ENCODE peak calls at places on chromosomes 13 and 19, in six cellular contexts. M is dorsolateral prefrontal cortex, X is sigmoid colon, C is transverse colon, N is uterus, Y is tibial artery. E is an unnamed sample.

GRCh38 chr13:110540871-110541525 is 20.5 kb downstream of the RAB20 start:
- DNase-seq in C (no peak), Y (no peak), N (no peak), M (no peak), X (peak; percentile 55), E (no peak)

GRCh38 chr13:26948353-26948752 is 187.8 kb upstream of the GPR12 start:
- DNase-seq in C (no peak), M (no peak), Y (no peak), N (no peak), X (no peak), E (no peak)

GRCh38 chr19:21891086-21891485 is 55.1 kb upstream of the ZNF43 start:
- DNase-seq in M (no peak), C (no peak), Y (no peak), X (no peak), N (no peak), E (no peak)

GRCh38 chr13:98300956-98301641 is 124.0 kb upstream of the RNF113B start:
- DNase-seq in N (no peak), C (no peak), M (no peak), Y (no peak), X (no peak), E (no peak)

GRCh38 chr19:35107541-35107939 is 8.1 kb upstream of the FXYD3 start:
- DNase-seq in M (peak; percentile 93), C (peak; percentile 78), Y (no peak), X (peak; percentile 80), N (no peak), E (peak; percentile 90)

GRCh38 chr19:52140077-52140710 is 456 bp upstream of the ZNF616 start:
- DNase-seq in C (no peak), N (no peak), M (no peak), Y (no peak), X (no peak), E (peak; percentile 17)

GRCh38 chr13:46150134-46150693 is 31.8 kb downstream of the LCP1 start:
- DNase-seq in N (no peak), X (no peak), C (no peak), Y (no peak), M (no peak), E (no peak)

GRCh38 chr13:26909515-26909914 is 148.9 kb upstream of the GPR12 start:
- DNase-seq in M (no peak), Y (no peak), X (peak; percentile 2), N (no peak), C (no peak), E (no peak)

GRCh38 chr13:111577956-111578595 is 257.6 kb downstream of the TEX29 start:
- DNase-seq in Y (no peak), N (no peak), M (no peak), C (no peak), X (peak; percentile 49), E (no peak)

GRCh38 chr13:52804202-52804641 is 44.2 kb downstream of the PCDH8 start:
- DNase-seq in Y (no peak), X (no peak), N (no peak), M (no peak), C (no peak), E (no peak)

GRCh38 chr13:74134777-74135305 is 637 bp upstream of the KLF12 start:
- DNase-seq in Y (peak; percentile 84), X (peak; percentile 74), N (peak; percentile 42), M (no peak), C (peak; percentile 75), E (peak; percentile 86)

DNA sequence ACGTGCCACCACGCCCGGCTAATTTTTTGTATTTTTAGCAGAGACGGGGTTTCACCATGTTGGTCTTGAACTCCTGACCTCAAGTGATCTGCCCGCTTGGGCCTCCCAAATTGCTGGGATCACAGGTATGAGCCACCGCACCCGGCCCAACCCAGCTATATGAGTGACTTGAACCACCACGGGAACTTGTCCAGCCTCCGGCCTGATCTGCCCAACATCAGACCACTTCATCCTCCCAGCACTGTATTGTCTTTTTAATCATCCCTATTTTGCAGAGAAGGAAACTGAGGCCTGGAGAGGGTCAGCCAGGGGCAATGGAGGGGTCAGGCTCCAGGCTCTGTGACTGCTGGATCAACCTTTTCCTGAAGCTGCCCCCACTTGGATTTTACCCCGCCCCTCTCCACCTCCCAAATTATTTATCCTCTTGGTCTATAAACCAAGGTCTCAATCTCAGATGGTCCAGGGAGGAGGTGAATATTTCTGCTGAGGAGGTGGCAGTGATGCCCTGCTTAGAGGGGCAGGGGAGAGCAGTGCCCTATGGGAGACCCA is 893 bp upstream of the PLIN3 start:
- DNase-seq in X (no peak), N (no peak), M (no peak), C (no peak), Y (no peak), E (peak; percentile 57)
- H3K27ac ChIP-seq in X (peak overlapping the region; percentile 89), N (peak overlapping the region; percentile 82), M (peak overlapping the region; percentile 16), C (peak overlapping the region; percentile 88), Y (peak overlapping the region; percentile 90), E (no peak overlapping the region)

GRCh38 chr19:38221919-38222828 is 1.8 kb downstream of the DPF1 start:
- DNase-seq in M (no peak), C (no peak), Y (no peak), X (no peak), N (no peak), E (peak; percentile 83)

GRCh38 chr19:38219221-38219620 is 4.8 kb downstream of the DPF1 start:
- DNase-seq in Y (no peak), N (no peak), X (no peak), M (no peak), C (no peak), E (peak; percentile 59)

GRCh38 chr19:38221421-38221820 is 2.6 kb downstream of the DPF1 start:
- DNase-seq in C (no peak), X (no peak), M (no peak), Y (no peak), N (no peak), E (peak; percentile 82)

GRCh38 chr19:38216785-38217746 is 7.0 kb downstream of the DPF1 start:
- DNase-seq in M (no peak), Y (no peak), X (no peak), N (no peak), C (peak; percentile 21), E (no peak)

DNA sequence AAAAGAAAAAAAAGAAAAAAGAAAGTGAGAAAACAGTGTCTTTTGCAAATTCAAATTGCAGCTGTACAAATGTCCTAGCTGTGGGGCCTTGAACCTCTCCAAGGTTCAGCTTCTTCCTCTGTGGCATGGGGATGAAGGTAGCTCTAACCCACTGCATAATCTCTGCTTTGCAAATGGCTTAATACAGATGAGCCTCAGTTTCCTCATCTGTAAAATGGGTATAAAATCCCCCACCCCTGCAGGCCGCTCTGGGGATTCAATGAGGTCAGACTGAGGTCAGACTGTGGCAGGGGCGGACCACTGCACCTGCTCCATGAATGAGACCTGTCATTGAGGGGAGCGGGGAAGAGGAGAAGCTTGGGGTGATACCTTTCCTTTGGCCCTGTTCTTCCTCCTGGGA is 5.8 kb downstream of the DPF1 start:
- DNase-seq in N (no peak), M (no peak), X (no peak), C (no peak), Y (no peak), E (no peak)
- H3K27me3 ChIP-seq in N (peaks cover 10% of the 10 kb centered on the region), M (no peaks in the 10 kb centered on the region), X (peaks cover 79% of the 10 kb centered on the region), C (peaks cover 43% of the 10 kb centered on the region), Y (no peaks in the 10 kb centered on the region), E (no peaks in the 10 kb centered on the region)

DNA sequence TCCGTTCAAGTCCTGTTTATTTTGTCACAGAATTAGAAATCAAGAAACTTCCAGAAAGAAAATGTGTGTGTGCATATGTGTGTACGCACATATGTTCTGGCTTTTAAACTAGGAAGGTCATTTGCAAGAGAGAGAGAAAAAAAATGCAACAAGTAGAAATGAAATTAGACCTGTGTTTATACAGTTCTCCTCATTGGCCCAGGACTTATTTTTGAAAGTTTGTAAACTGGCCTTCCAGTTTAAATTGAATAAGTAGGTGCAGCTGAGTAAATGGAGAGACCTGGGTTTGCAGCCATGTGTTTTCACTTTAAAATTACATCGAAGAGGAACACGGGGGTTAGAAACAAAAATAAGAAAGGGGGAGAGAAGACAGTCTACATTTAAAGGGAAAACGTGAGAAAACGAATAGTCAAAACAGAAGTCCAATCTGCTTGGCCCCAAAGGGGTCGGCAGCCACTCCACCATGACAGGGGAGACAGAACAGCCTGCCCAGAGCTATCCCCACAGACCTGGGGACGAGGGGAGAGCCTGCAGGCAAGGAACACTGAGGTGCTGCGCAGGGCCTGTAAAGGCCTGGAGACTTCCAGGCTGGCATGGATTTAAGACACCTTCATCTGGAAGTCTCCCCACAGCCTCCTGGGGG is 216.8 kb upstream of the MAB21L1 start:
- DNase-seq in M (no peak), Y (no peak), X (peak; percentile 50), C (no peak), N (no peak), E (peak; percentile 25)
- H3K27ac ChIP-seq in M (no peak overlapping the region), Y (no peak overlapping the region), X (no peak overlapping the region), C (no peak overlapping the region), N (no peak overlapping the region), E (no peak overlapping the region)

DNA sequence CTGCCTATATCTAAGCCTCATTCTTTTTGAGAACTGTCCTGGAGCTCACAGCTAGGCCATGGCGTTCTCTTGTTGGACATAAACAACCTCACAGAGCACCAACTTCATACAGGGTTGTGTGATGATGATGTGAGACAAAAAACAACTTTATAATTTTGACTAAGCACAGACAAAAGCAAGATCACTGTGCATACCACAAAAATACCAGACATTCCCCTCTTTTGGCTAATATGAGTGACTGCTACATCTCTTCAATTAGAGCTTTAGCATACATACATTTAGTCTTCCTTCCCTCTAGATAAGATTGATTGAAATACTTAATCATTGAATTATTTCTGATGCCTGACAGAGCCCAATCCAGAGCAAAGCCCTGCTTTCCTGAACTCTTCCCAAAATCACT is 8.3 kb downstream of the MAB21L1 start:
- DNase-seq in Y (no peak), M (no peak), X (no peak), C (no peak), N (no peak), E (peak; percentile 65)
- H3K27me3 ChIP-seq in Y (no peaks in the 10 kb centered on the region), M (no peaks in the 10 kb centered on the region), X (no peaks in the 10 kb centered on the region), C (peaks cover 48% of the 10 kb centered on the region), N (no peaks in the 10 kb centered on the region), E (no peaks in the 10 kb centered on the region)

GRCh38 chr19:50721441-50722137 is 1.6 kb upstream of the CLEC11A start:
- DNase-seq in N (no peak), C (no peak), X (no peak), M (no peak), Y (no peak), E (peak; percentile 79)

GRCh38 chr19:50720921-50721291 is 1.3 kb upstream of the SHANK1 start:
- DNase-seq in M (no peak), C (no peak), N (no peak), Y (no peak), X (no peak), E (peak; percentile 95)

GRCh38 chr19:50719119-50719435 is 525 bp downstream of the SHANK1 start:
- DNase-seq in Y (no peak), M (no peak), C (no peak), X (no peak), N (no peak), E (no peak)

GRCh38 chr19:50719566-50719965 is at the start of gene SHANK1:
- DNase-seq in M (no peak), C (no peak), X (no peak), N (no peak), Y (no peak), E (peak; percentile 89)

DNA sequence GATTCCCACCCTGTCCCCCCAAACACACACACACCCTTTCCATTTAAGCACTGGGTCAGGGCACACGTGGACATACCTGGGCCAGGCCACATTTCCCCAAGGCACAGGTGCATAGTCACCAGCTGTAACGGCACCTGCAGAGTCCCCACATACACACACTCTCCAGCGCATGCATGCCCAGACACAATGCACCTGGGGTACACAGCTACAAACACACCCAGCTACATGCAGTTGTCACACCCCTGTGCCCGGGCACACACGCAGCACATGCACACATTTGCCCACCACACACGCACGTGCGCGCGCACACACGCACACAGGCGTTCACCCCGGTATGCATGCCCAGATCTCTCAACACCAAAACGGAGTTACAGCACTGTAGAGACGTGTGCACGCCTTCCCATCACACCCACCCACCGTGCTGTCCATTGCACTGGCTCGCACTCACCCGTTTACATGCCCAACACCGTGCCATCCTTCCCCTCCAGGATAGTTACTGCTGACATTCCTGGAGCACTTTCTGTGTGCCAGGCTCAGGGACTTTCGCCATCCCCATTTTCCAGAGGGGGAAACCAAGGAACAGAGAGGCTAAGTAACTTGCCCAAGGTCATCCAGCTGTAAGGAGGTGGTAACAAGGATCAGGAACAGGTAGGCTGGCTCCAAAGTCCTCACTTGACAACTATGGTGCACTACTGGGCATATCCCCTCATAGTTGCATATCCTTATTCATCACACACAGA is 749 bp upstream of the SHANK1 start:
- DNase-seq in C (no peak), X (no peak), M (no peak), Y (no peak), N (no peak), E (peak; percentile 90)
- H3K27ac ChIP-seq in C (no peak overlapping the region), X (no peak overlapping the region), M (peak overlapping the region; percentile 13), Y (no peak overlapping the region), N (no peak overlapping the region), E (no peak overlapping the region)

E was measured in osteoblast.